ENCODE peak calls at places on chromosomes 12 and 14, in four cellular contexts. J is PC-3, Z is neural progenitor cell, H is HepG2. R is an unnamed sample.

GRCh38 chr12:45547822-45548221 is 181.7 kb upstream of the ARID2 start:
- DNase-seq in J (peak), Z (no peak), H (no peak), R (peak)

GRCh38 chr14:46344327-46344937 is 307.1 kb downstream of the RPL10L start:
- DNase-seq in J (peak), Z (peak), H (peak), R (peak)

GRCh38 chr12:124496584-124496983 is 70.8 kb downstream of the NCOR2 start:
- DNase-seq in J (peak), Z (no peak), H (no peak), R (no peak)

GRCh38 chr12:22684526-22685118 is 59.7 kb downstream of the ETNK1 start:
- DNase-seq in J (peak), Z (peak), H (peak), R (peak)

GRCh38 chr12:52971701-52972329 is 22.9 kb downstream of the KRT18 start:
- DNase-seq in J (peak), Z (peak), H (peak), R (peak)

GRCh38 chr12:117567644-117568043 is 206.2 kb upstream of the NOS1 start:
- DNase-seq in J (no peak), Z (no peak), H (no peak), R (no peak)

GRCh38 chr12:80321653-80322052 is 122.4 kb upstream of the PTPRQ start:
- DNase-seq in J (peak), Z (no peak), H (peak), R (peak)

GRCh38 chr12:76470028-76470939 is 89.3 kb downstream of the OSBPL8 start:
- DNase-seq in J (peak), Z (no peak), H (no peak), R (peak)

GRCh38 chr12:123607756-123608155 is 5.9 kb downstream of the DDX55 start:
- DNase-seq in J (no peak), Z (no peak), H (no peak), R (no peak)

GRCh38 chr12:7877421-7877820 is 4.7 kb upstream of the SLC2A14 start:
- DNase-seq in J (no peak), Z (no peak), H (no peak), R (no peak)

DNA sequence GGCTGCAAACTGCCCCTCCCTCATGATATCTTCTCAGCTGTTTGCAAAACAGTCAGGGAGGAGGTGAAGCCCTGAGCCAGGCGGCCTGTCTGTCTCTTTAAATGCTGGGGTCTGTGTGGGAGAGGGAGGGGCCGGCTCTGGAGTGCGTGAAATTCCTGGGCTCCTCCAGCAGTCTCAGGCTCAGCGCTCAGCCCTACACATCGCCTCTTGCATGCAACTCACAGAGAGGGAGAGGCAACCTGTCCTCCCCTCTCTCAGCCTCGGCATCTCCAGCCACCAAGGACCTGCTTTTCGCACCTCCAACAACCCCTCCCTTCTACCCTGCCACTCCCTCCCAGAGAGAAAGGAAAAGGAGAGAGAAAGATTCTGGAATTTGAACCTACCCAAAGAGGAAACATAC is at the start of gene NRXN3:
- DNase-seq in J (no peak), Z (peak), H (no peak), R (peak)
- H3K4me2 ChIP-seq in J (no peak), Z (peak), H (no peak), R (peak)

DNA sequence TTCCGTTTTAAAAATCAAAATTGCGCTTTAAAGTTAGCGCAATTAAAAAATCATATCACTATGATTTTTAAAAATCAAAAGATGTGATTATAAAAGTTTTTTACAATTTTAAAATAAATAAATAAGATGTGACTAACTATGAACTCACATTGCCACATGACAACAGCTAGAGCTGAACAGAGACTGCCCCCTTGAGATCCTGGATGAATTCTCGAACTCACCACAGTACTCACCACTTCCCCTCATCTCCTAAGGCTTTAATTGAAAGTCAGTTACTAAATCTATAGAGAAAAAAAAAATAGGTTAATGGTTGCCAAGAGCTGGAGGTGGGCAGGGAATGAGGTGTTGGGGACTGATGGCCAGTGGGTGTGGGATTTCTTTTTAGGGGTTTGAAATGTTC is 384.2 kb downstream of the ZFP36L1 start:
- DNase-seq in J (peak), Z (no peak), H (no peak), R (no peak)
- TF ChIP-seq CTCF in J (peak), Z (no peak), H (no peak), R (no peak)

GRCh38 chr14:94773017-94773681 is 3.2 kb upstream of the GSC start:
- DNase-seq in J (no peak), Z (peak), H (no peak), R (no peak)

GRCh38 chr14:94775875-94776217 is 5.9 kb upstream of the GSC start:
- DNase-seq in J (no peak), Z (no peak), H (no peak), R (peak)

GRCh38 chr14:94771906-94772468 is 2.1 kb upstream of the GSC start:
- DNase-seq in J (no peak), Z (peak), H (no peak), R (no peak)

GRCh38 chr14:94775082-94775874 is 5.4 kb upstream of the GSC start:
- DNase-seq in J (no peak), Z (peak), H (no peak), R (no peak)

DNA sequence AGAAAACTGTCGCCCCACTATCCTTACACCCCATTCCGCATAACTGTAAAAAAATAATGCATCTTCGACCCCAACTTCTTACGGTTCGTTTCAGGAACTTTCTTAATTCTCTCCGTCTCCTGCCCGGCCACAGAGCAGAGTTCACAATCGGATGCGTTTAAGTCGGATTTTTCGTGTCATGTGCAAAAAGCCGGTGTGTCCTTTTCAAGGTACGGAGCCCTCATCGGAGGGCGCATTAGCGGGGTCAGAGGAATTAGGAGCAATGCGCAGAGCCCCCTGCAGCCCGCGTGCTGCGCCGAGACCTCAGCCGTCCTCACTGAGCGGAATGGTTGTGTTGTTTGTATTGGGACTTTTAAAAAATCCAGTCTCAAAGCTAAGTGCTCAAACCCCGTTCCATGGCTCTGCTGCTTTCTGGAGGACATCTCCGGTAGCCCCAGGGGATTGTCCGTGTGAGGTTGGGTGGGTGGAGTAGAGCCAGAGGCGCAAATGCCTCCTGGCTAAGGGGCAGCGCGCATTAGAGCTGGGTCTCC is 3.8 kb upstream of the GSC start:
- DNase-seq in J (no peak), Z (peak), H (no peak), R (no peak)
- TF ChIP-seq EZH2 in J (no peak), Z (peak), H (no peak), R (peak)

GRCh38 chr12:46835785-46836184 is 10.0 kb upstream of the SLC38A4 start:
- DNase-seq in J (no peak), Z (no peak), H (no peak), R (no peak)
- H3K4me2 ChIP-seq in J (no peak), Z (no peak), H (no peak), R (no peak)

R was measured in astrocyte.